ENCODE peak calls at places on chromosomes 6 and 20, in ten cellular contexts. One of them, this sample, is unnamed.
A peak's percentile ranks its signal among the peaks of the same experiment; 100 is the strongest.

GRCh38 chr6:148893481-148893880 is 146.7 kb downstream of the UST start:
- DNase-seq in cardiac muscle cell: no peak
- DNase-seq in GM13977: no peak
- DNase-seq in stomach: no peak
- DNase-seq in CD8-positive, alpha-beta T cell: no peak
- DNase-seq in osteocyte: no peak
- DNase-seq in tibial nerve: no peak
- DNase-seq in AG10803: no peak
- DNase-seq in nephron progenitor cell: no peak
- DNase-seq in fibroblast of pulmonary artery: no peak
- DNase-seq in this sample: no peak

GRCh38 chr6:47456536-47456975 is 21.0 kb upstream of the CD2AP start:
- DNase-seq in stomach: no peak
- DNase-seq in nephron progenitor cell: no peak
- DNase-seq in AG10803: no peak
- DNase-seq in fibroblast of pulmonary artery: no peak
- DNase-seq in tibial nerve: no peak
- DNase-seq in cardiac muscle cell: no peak
- DNase-seq in CD8-positive, alpha-beta T cell: no peak
- DNase-seq in GM13977: no peak
- DNase-seq in osteocyte: no peak
- DNase-seq in this sample: no peak

GRCh38 chr6:157162756-157163433 is 160.4 kb downstream of the TMEM242 start:
- DNase-seq in osteocyte: no peak
- DNase-seq in stomach: no peak
- DNase-seq in AG10803: no peak
- DNase-seq in tibial nerve: no peak
- DNase-seq in CD8-positive, alpha-beta T cell: no peak
- DNase-seq in cardiac muscle cell: no peak
- DNase-seq in GM13977: no peak
- DNase-seq in fibroblast of pulmonary artery: no peak
- DNase-seq in nephron progenitor cell: no peak
- DNase-seq in this sample: no peak

GRCh38 chr6:111030008-111031006 is 48.5 kb downstream of the RPF2 start:
- DNase-seq in cardiac muscle cell: peak; percentile 42
- DNase-seq in AG10803: peak; percentile 31
- DNase-seq in CD8-positive, alpha-beta T cell: no peak
- DNase-seq in fibroblast of pulmonary artery: peak; percentile 22
- DNase-seq in tibial nerve: peak; percentile 13
- DNase-seq in stomach: no peak
- DNase-seq in osteocyte: no peak
- DNase-seq in nephron progenitor cell: peak; percentile 18
- DNase-seq in GM13977: no peak
- DNase-seq in this sample: no peak

GRCh38 chr6:165245716-165246115 is 63.7 kb downstream of the C6orf118 start:
- DNase-seq in AG10803: peak; percentile 20
- DNase-seq in GM13977: no peak
- DNase-seq in osteocyte: no peak
- DNase-seq in CD8-positive, alpha-beta T cell: no peak
- DNase-seq in stomach: no peak
- DNase-seq in cardiac muscle cell: peak; percentile 19
- DNase-seq in nephron progenitor cell: no peak
- DNase-seq in fibroblast of pulmonary artery: peak; percentile 23
- DNase-seq in tibial nerve: no peak
- DNase-seq in this sample: no peak

GRCh38 chr20:62702886-62703852 is 5.5 kb upstream of the NTSR1 start:
- DNase-seq in nephron progenitor cell: no peak
- DNase-seq in AG10803: peak; percentile 82
- DNase-seq in stomach: peak; percentile 33
- DNase-seq in tibial nerve: no peak
- DNase-seq in cardiac muscle cell: peak; percentile 74
- DNase-seq in fibroblast of pulmonary artery: peak; percentile 81
- DNase-seq in CD8-positive, alpha-beta T cell: no peak
- DNase-seq in osteocyte: no peak
- DNase-seq in GM13977: no peak
- DNase-seq in this sample: peak; percentile 94

GRCh38 chr6:112155900-112156299 is 68.5 kb downstream of the FAM229B start:
- DNase-seq in osteocyte: no peak
- DNase-seq in nephron progenitor cell: no peak
- DNase-seq in AG10803: no peak
- DNase-seq in stomach: no peak
- DNase-seq in cardiac muscle cell: peak; percentile 50
- DNase-seq in GM13977: no peak
- DNase-seq in CD8-positive, alpha-beta T cell: no peak
- DNase-seq in tibial nerve: no peak
- DNase-seq in fibroblast of pulmonary artery: peak; percentile 68
- DNase-seq in this sample: no peak

GRCh38 chr6:97437087-97437486 is 154.1 kb upstream of the MMS22L start:
- DNase-seq in osteocyte: no peak
- DNase-seq in CD8-positive, alpha-beta T cell: no peak
- DNase-seq in tibial nerve: no peak
- DNase-seq in fibroblast of pulmonary artery: peak; percentile 47
- DNase-seq in nephron progenitor cell: no peak
- DNase-seq in GM13977: peak; percentile 9
- DNase-seq in stomach: no peak
- DNase-seq in cardiac muscle cell: peak; percentile 30
- DNase-seq in AG10803: peak; percentile 16
- DNase-seq in this sample: peak; percentile 17

GRCh38 chr6:74607934-74608333 is 597.9 kb downstream of the COL12A1 start:
- DNase-seq in stomach: no peak
- DNase-seq in CD8-positive, alpha-beta T cell: no peak
- DNase-seq in osteocyte: no peak
- DNase-seq in nephron progenitor cell: no peak
- DNase-seq in fibroblast of pulmonary artery: peak; percentile 43
- DNase-seq in GM13977: no peak
- DNase-seq in cardiac muscle cell: peak; percentile 48
- DNase-seq in tibial nerve: no peak
- DNase-seq in AG10803: no peak
- DNase-seq in this sample: peak; percentile 24

GRCh38 chr6:42616716-42617115 is 52.9 kb downstream of the UBR2 start:
- DNase-seq in CD8-positive, alpha-beta T cell: no peak
- DNase-seq in osteocyte: no peak
- DNase-seq in tibial nerve: no peak
- DNase-seq in AG10803: peak; percentile 41
- DNase-seq in fibroblast of pulmonary artery: no peak
- DNase-seq in cardiac muscle cell: no peak
- DNase-seq in GM13977: no peak
- DNase-seq in nephron progenitor cell: no peak
- DNase-seq in stomach: no peak
- DNase-seq in this sample: no peak

GRCh38 chr6:90227693-90228092 is 69.0 kb downstream of the BACH2 start:
- DNase-seq in AG10803: peak; percentile 6
- DNase-seq in nephron progenitor cell: no peak
- DNase-seq in stomach: no peak
- DNase-seq in GM13977: no peak
- DNase-seq in cardiac muscle cell: no peak
- DNase-seq in osteocyte: no peak
- DNase-seq in fibroblast of pulmonary artery: no peak
- DNase-seq in CD8-positive, alpha-beta T cell: no peak
- DNase-seq in tibial nerve: no peak
- DNase-seq in this sample: no peak

GRCh38 chr6:20846602-20847028 is 312.4 kb downstream of the CDKAL1 start:
- DNase-seq in tibial nerve: no peak
- DNase-seq in fibroblast of pulmonary artery: peak; percentile 53
- DNase-seq in GM13977: no peak
- DNase-seq in osteocyte: no peak
- DNase-seq in nephron progenitor cell: no peak
- DNase-seq in cardiac muscle cell: peak; percentile 57
- DNase-seq in CD8-positive, alpha-beta T cell: no peak
- DNase-seq in stomach: no peak
- DNase-seq in AG10803: no peak
- DNase-seq in this sample: no peak

GRCh38 chr20:46631212-46631869 is 19.9 kb downstream of the SLC13A3 start:
- DNase-seq in tibial nerve: no peak
- DNase-seq in fibroblast of pulmonary artery: peak; percentile 16
- DNase-seq in nephron progenitor cell: no peak
- DNase-seq in cardiac muscle cell: peak; percentile 57
- DNase-seq in CD8-positive, alpha-beta T cell: no peak
- DNase-seq in GM13977: no peak
- DNase-seq in AG10803: no peak
- DNase-seq in osteocyte: peak; percentile 46
- DNase-seq in stomach: peak; percentile 38
- DNase-seq in this sample: no peak

GRCh38 chr6:10146723-10147451 is 268.0 kb downstream of the TFAP2A start:
- DNase-seq in osteocyte: no peak
- DNase-seq in AG10803: peak; percentile 13
- DNase-seq in fibroblast of pulmonary artery: peak; percentile 29
- DNase-seq in stomach: no peak
- DNase-seq in cardiac muscle cell: peak; percentile 47
- DNase-seq in GM13977: peak; percentile 35
- DNase-seq in nephron progenitor cell: peak; percentile 7
- DNase-seq in CD8-positive, alpha-beta T cell: no peak
- DNase-seq in tibial nerve: no peak
- DNase-seq in this sample: peak; percentile 44

GRCh38 chr20:25360631-25361286 is 29.9 kb downstream of the ABHD12 start:
- DNase-seq in CD8-positive, alpha-beta T cell: no peak
- DNase-seq in GM13977: no peak
- DNase-seq in stomach: no peak
- DNase-seq in fibroblast of pulmonary artery: peak; percentile 47
- DNase-seq in osteocyte: no peak
- DNase-seq in AG10803: peak; percentile 26
- DNase-seq in nephron progenitor cell: no peak
- DNase-seq in tibial nerve: no peak
- DNase-seq in cardiac muscle cell: peak; percentile 62
- DNase-seq in this sample: no peak

GRCh38 chr20:39029324-39029820 is 67.2 kb downstream of the DHX35 start:
- DNase-seq in osteocyte: no peak
- DNase-seq in fibroblast of pulmonary artery: no peak
- DNase-seq in CD8-positive, alpha-beta T cell: no peak
- DNase-seq in cardiac muscle cell: no peak
- DNase-seq in GM13977: no peak
- DNase-seq in tibial nerve: no peak
- DNase-seq in nephron progenitor cell: no peak
- DNase-seq in stomach: no peak
- DNase-seq in AG10803: no peak
- DNase-seq in this sample: no peak
- TF ChIP-seq CTCF in osteocyte: no peak
- TF ChIP-seq CTCF in fibroblast of pulmonary artery: no peak
- TF ChIP-seq CTCF in CD8-positive, alpha-beta T cell: no peak
- TF ChIP-seq CTCF in cardiac muscle cell: no peak
- TF ChIP-seq CTCF in GM13977: no peak
- TF ChIP-seq CTCF in tibial nerve: no peak
- TF ChIP-seq CTCF in nephron progenitor cell: no peak
- TF ChIP-seq CTCF in stomach: no peak
- TF ChIP-seq CTCF in AG10803: no peak
- TF ChIP-seq CTCF in this sample: no peak

GRCh38 chr6:27388293-27389197 is at the start of gene ZNF391:
- DNase-seq in nephron progenitor cell: peak; percentile 78
- DNase-seq in AG10803: peak; percentile 88
- DNase-seq in cardiac muscle cell: peak; percentile 90
- DNase-seq in GM13977: peak; percentile 84
- DNase-seq in stomach: peak; percentile 67
- DNase-seq in osteocyte: peak; percentile 89
- DNase-seq in tibial nerve: peak; percentile 30
- DNase-seq in fibroblast of pulmonary artery: peak; percentile 90
- DNase-seq in CD8-positive, alpha-beta T cell: peak; percentile 41
- DNase-seq in this sample: peak; percentile 90

GRCh38 chr6:27392623-27393022 is 4.1 kb downstream of the ZNF391 start:
- DNase-seq in AG10803: no peak
- DNase-seq in tibial nerve: no peak
- DNase-seq in cardiac muscle cell: no peak
- DNase-seq in nephron progenitor cell: no peak
- DNase-seq in fibroblast of pulmonary artery: no peak
- DNase-seq in osteocyte: no peak
- DNase-seq in stomach: no peak
- DNase-seq in CD8-positive, alpha-beta T cell: no peak
- DNase-seq in GM13977: no peak
- DNase-seq in this sample: no peak

GRCh38 chr6:27394073-27394472 is 5.5 kb downstream of the ZNF391 start:
- DNase-seq in stomach: no peak
- DNase-seq in nephron progenitor cell: no peak
- DNase-seq in GM13977: no peak
- DNase-seq in tibial nerve: no peak
- DNase-seq in cardiac muscle cell: no peak
- DNase-seq in fibroblast of pulmonary artery: no peak
- DNase-seq in osteocyte: no peak
- DNase-seq in AG10803: no peak
- DNase-seq in CD8-positive, alpha-beta T cell: no peak
- DNase-seq in this sample: no peak
- TF ChIP-seq CTCF in stomach: no peak
- TF ChIP-seq CTCF in nephron progenitor cell: no peak
- TF ChIP-seq CTCF in GM13977: no peak
- TF ChIP-seq CTCF in tibial nerve: no peak
- TF ChIP-seq CTCF in cardiac muscle cell: no peak
- TF ChIP-seq CTCF in fibroblast of pulmonary artery: no peak
- TF ChIP-seq CTCF in osteocyte: no peak
- TF ChIP-seq CTCF in AG10803: no peak
- TF ChIP-seq CTCF in CD8-positive, alpha-beta T cell: no peak
- TF ChIP-seq CTCF in this sample: no peak

GRCh38 chr6:4941782-4942672 is 61.8 kb downstream of the RPP40 start:
- DNase-seq in nephron progenitor cell: no peak
- DNase-seq in tibial nerve: no peak
- DNase-seq in osteocyte: no peak
- DNase-seq in stomach: no peak
- DNase-seq in GM13977: peak; percentile 65
- DNase-seq in CD8-positive, alpha-beta T cell: no peak
- DNase-seq in cardiac muscle cell: peak; percentile 93
- DNase-seq in AG10803: peak; percentile 97
- DNase-seq in fibroblast of pulmonary artery: peak; percentile 88
- DNase-seq in this sample: peak; percentile 94
- TF ChIP-seq CTCF in nephron progenitor cell: no peak
- TF ChIP-seq CTCF in tibial nerve: no peak
- TF ChIP-seq CTCF in osteocyte: no peak
- TF ChIP-seq CTCF in stomach: no peak
- TF ChIP-seq CTCF in GM13977: no peak
- TF ChIP-seq CTCF in CD8-positive, alpha-beta T cell: no peak
- TF ChIP-seq CTCF in cardiac muscle cell: no peak
- TF ChIP-seq CTCF in AG10803: no peak
- TF ChIP-seq CTCF in fibroblast of pulmonary artery: no peak
- TF ChIP-seq CTCF in this sample: no peak

GRCh38 chr20:56518999-56519398 is 5.5 kb upstream of the FAM209A start:
- DNase-seq in stomach: no peak
- DNase-seq in cardiac muscle cell: no peak
- DNase-seq in fibroblast of pulmonary artery: no peak
- DNase-seq in osteocyte: no peak
- DNase-seq in tibial nerve: no peak
- DNase-seq in CD8-positive, alpha-beta T cell: no peak
- DNase-seq in nephron progenitor cell: no peak
- DNase-seq in AG10803: no peak
- DNase-seq in GM13977: no peak
- DNase-seq in this sample: no peak

GRCh38 chr20:56519551-56519950 is 5.0 kb upstream of the FAM209A start:
- DNase-seq in stomach: no peak
- DNase-seq in AG10803: no peak
- DNase-seq in cardiac muscle cell: no peak
- DNase-seq in tibial nerve: no peak
- DNase-seq in CD8-positive, alpha-beta T cell: no peak
- DNase-seq in GM13977: no peak
- DNase-seq in osteocyte: no peak
- DNase-seq in nephron progenitor cell: no peak
- DNase-seq in fibroblast of pulmonary artery: no peak
- DNase-seq in this sample: no peak

GRCh38 chr20:56517641-56518040 is 6.9 kb upstream of the FAM209A start:
- DNase-seq in CD8-positive, alpha-beta T cell: no peak
- DNase-seq in osteocyte: no peak
- DNase-seq in tibial nerve: no peak
- DNase-seq in AG10803: no peak
- DNase-seq in cardiac muscle cell: no peak
- DNase-seq in GM13977: no peak
- DNase-seq in fibroblast of pulmonary artery: no peak
- DNase-seq in stomach: no peak
- DNase-seq in nephron progenitor cell: no peak
- DNase-seq in this sample: no peak

GRCh38 chr20:56517211-56517610 is 7.3 kb upstream of the FAM209A start:
- DNase-seq in stomach: no peak
- DNase-seq in AG10803: no peak
- DNase-seq in CD8-positive, alpha-beta T cell: no peak
- DNase-seq in cardiac muscle cell: no peak
- DNase-seq in osteocyte: no peak
- DNase-seq in fibroblast of pulmonary artery: no peak
- DNase-seq in nephron progenitor cell: no peak
- DNase-seq in GM13977: no peak
- DNase-seq in tibial nerve: no peak
- DNase-seq in this sample: no peak

GRCh38 chr20:56518126-56518525 is 6.4 kb upstream of the FAM209A start:
- DNase-seq in stomach: no peak
- DNase-seq in AG10803: no peak
- DNase-seq in tibial nerve: no peak
- DNase-seq in cardiac muscle cell: no peak
- DNase-seq in nephron progenitor cell: no peak
- DNase-seq in CD8-positive, alpha-beta T cell: no peak
- DNase-seq in osteocyte: no peak
- DNase-seq in fibroblast of pulmonary artery: no peak
- DNase-seq in GM13977: no peak
- DNase-seq in this sample: no peak
- TF ChIP-seq CTCF in stomach: no peak
- TF ChIP-seq CTCF in AG10803: no peak
- TF ChIP-seq CTCF in tibial nerve: no peak
- TF ChIP-seq CTCF in cardiac muscle cell: no peak
- TF ChIP-seq CTCF in nephron progenitor cell: no peak
- TF ChIP-seq CTCF in CD8-positive, alpha-beta T cell: no peak
- TF ChIP-seq CTCF in osteocyte: no peak
- TF ChIP-seq CTCF in fibroblast of pulmonary artery: no peak
- TF ChIP-seq CTCF in GM13977: no peak
- TF ChIP-seq CTCF in this sample: no peak